ENCODE peak calls at places on chromosomes 12 and 14, in four cellular contexts. One of them, this sample, is unnamed.

GRCh38 chr14:44897844-44898151 is 63.9 kb downstream of the KLHL28 start:
- DNase-seq in stimulated activated CD4-positive, alpha-beta T cell treated with anti-CD3 and anti-CD28 coated beads, Interleukin-1b, Interleukin-23, amount 100 ng/mL, for 4 hours: no peak
- DNase-seq in EH: no peak
- DNase-seq in WTC11: no peak
- DNase-seq in this sample: no peak

GRCh38 chr12:92226961-92227360 is 81.3 kb upstream of the BTG1 start:
- DNase-seq in stimulated activated CD4-positive, alpha-beta T cell treated with anti-CD3 and anti-CD28 coated beads, Interleukin-1b, Interleukin-23, amount 100 ng/mL, for 4 hours: no peak
- DNase-seq in EH: no peak
- DNase-seq in WTC11: no peak
- DNase-seq in this sample: no peak

GRCh38 chr12:132484183-132484890 is 5.6 kb upstream of the FBRSL1 start:
- DNase-seq in stimulated activated CD4-positive, alpha-beta T cell treated with anti-CD3 and anti-CD28 coated beads, Interleukin-1b, Interleukin-23, amount 100 ng/mL, for 4 hours: no peak
- DNase-seq in EH: no peak
- DNase-seq in WTC11: no peak
- DNase-seq in this sample: no peak

GRCh38 chr12:17866802-17867201 is 223.2 kb downstream of the RERGL start:
- DNase-seq in stimulated activated CD4-positive, alpha-beta T cell treated with anti-CD3 and anti-CD28 coated beads, Interleukin-1b, Interleukin-23, amount 100 ng/mL, for 4 hours: no peak
- DNase-seq in EH: no peak
- DNase-seq in WTC11: no peak
- DNase-seq in this sample: no peak

GRCh38 chr12:87518508-87518907 is 510.7 kb downstream of the C12orf50 start:
- DNase-seq in stimulated activated CD4-positive, alpha-beta T cell treated with anti-CD3 and anti-CD28 coated beads, Interleukin-1b, Interleukin-23, amount 100 ng/mL, for 4 hours: no peak
- DNase-seq in EH: no peak
- DNase-seq in WTC11: no peak
- DNase-seq in this sample: no peak

GRCh38 chr14:94681300-94682060 is 69.3 kb downstream of the SERPINA3 start:
- DNase-seq in stimulated activated CD4-positive, alpha-beta T cell treated with anti-CD3 and anti-CD28 coated beads, Interleukin-1b, Interleukin-23, amount 100 ng/mL, for 4 hours: no peak
- DNase-seq in EH: peak; percentile 73
- DNase-seq in WTC11: peak; percentile 44
- DNase-seq in this sample: no peak

GRCh38 chr12:100128509-100128908 is 14.2 kb downstream of the BLTP3B start:
- DNase-seq in stimulated activated CD4-positive, alpha-beta T cell treated with anti-CD3 and anti-CD28 coated beads, Interleukin-1b, Interleukin-23, amount 100 ng/mL, for 4 hours: no peak
- DNase-seq in EH: peak; percentile 63
- DNase-seq in WTC11: peak; percentile 49
- DNase-seq in this sample: no peak

GRCh38 chr12:62933220-62933870 is 1.6 kb downstream of the PPM1H start:
- DNase-seq in stimulated activated CD4-positive, alpha-beta T cell treated with anti-CD3 and anti-CD28 coated beads, Interleukin-1b, Interleukin-23, amount 100 ng/mL, for 4 hours: no peak
- DNase-seq in EH: peak; percentile 43
- DNase-seq in WTC11: peak; percentile 75
- DNase-seq in this sample: no peak

GRCh38 chr12:93003540-93004239 is 74.6 kb upstream of the EEA1 start:
- DNase-seq in stimulated activated CD4-positive, alpha-beta T cell treated with anti-CD3 and anti-CD28 coated beads, Interleukin-1b, Interleukin-23, amount 100 ng/mL, for 4 hours: no peak
- DNase-seq in EH: no peak
- DNase-seq in WTC11: no peak
- DNase-seq in this sample: no peak

GRCh38 chr12:80857311-80857710 is 80.4 kb downstream of the LIN7A start:
- DNase-seq in stimulated activated CD4-positive, alpha-beta T cell treated with anti-CD3 and anti-CD28 coated beads, Interleukin-1b, Interleukin-23, amount 100 ng/mL, for 4 hours: no peak
- DNase-seq in EH: peak; percentile 81
- DNase-seq in WTC11: no peak
- DNase-seq in this sample: no peak

GRCh38 chr12:25276199-25276937 is 25.6 kb upstream of the KRAS start:
- DNase-seq in stimulated activated CD4-positive, alpha-beta T cell treated with anti-CD3 and anti-CD28 coated beads, Interleukin-1b, Interleukin-23, amount 100 ng/mL, for 4 hours: peak; percentile 46
- DNase-seq in EH: peak; percentile 87
- DNase-seq in WTC11: no peak
- DNase-seq in this sample: peak; percentile 71

GRCh38 chr12:65817866-65818265 is 6.4 kb upstream of the HMGA2 start:
- DNase-seq in stimulated activated CD4-positive, alpha-beta T cell treated with anti-CD3 and anti-CD28 coated beads, Interleukin-1b, Interleukin-23, amount 100 ng/mL, for 4 hours: no peak
- DNase-seq in EH: no peak
- DNase-seq in WTC11: no peak
- DNase-seq in this sample: no peak

GRCh38 chr14:40983604-40984003 is 623.1 kb upstream of the LRFN5 start:
- DNase-seq in stimulated activated CD4-positive, alpha-beta T cell treated with anti-CD3 and anti-CD28 coated beads, Interleukin-1b, Interleukin-23, amount 100 ng/mL, for 4 hours: no peak
- DNase-seq in EH: no peak
- DNase-seq in WTC11: no peak
- DNase-seq in this sample: no peak

GRCh38 chr14:71472281-71472960 is 459.8 kb upstream of the RGS6 start:
- DNase-seq in stimulated activated CD4-positive, alpha-beta T cell treated with anti-CD3 and anti-CD28 coated beads, Interleukin-1b, Interleukin-23, amount 100 ng/mL, for 4 hours: no peak
- DNase-seq in EH: peak; percentile 84
- DNase-seq in WTC11: no peak
- DNase-seq in this sample: no peak

GRCh38 chr12:126681676-126682075 is 1585.3 kb upstream of the TMEM132C start:
- DNase-seq in stimulated activated CD4-positive, alpha-beta T cell treated with anti-CD3 and anti-CD28 coated beads, Interleukin-1b, Interleukin-23, amount 100 ng/mL, for 4 hours: no peak
- DNase-seq in EH: peak; percentile 35
- DNase-seq in WTC11: no peak
- DNase-seq in this sample: no peak

GRCh38 chr14:30559638-30560071 is 697 bp downstream of the G2E3 start:
- DNase-seq in stimulated activated CD4-positive, alpha-beta T cell treated with anti-CD3 and anti-CD28 coated beads, Interleukin-1b, Interleukin-23, amount 100 ng/mL, for 4 hours: no peak
- DNase-seq in EH: peak; percentile 65
- DNase-seq in WTC11: no peak
- DNase-seq in this sample: no peak

GRCh38 chr12:124686885-124687694 is 119.7 kb upstream of the NCOR2 start:
- DNase-seq in stimulated activated CD4-positive, alpha-beta T cell treated with anti-CD3 and anti-CD28 coated beads, Interleukin-1b, Interleukin-23, amount 100 ng/mL, for 4 hours: no peak
- DNase-seq in EH: no peak
- DNase-seq in WTC11: no peak
- DNase-seq in this sample: no peak

GRCh38 chr12:27398466-27398865 is 48.1 kb upstream of the SMCO2 start:
- DNase-seq in stimulated activated CD4-positive, alpha-beta T cell treated with anti-CD3 and anti-CD28 coated beads, Interleukin-1b, Interleukin-23, amount 100 ng/mL, for 4 hours: no peak
- DNase-seq in EH: no peak
- DNase-seq in WTC11: no peak
- DNase-seq in this sample: no peak

GRCh38 chr12:113911971-113912760 is 54.0 kb downstream of the RBM19 start:
- DNase-seq in stimulated activated CD4-positive, alpha-beta T cell treated with anti-CD3 and anti-CD28 coated beads, Interleukin-1b, Interleukin-23, amount 100 ng/mL, for 4 hours: no peak
- DNase-seq in EH: no peak
- DNase-seq in WTC11: no peak
- DNase-seq in this sample: no peak

GRCh38 chr12:124752437-124753229 is 111.0 kb downstream of the SCARB1 start:
- DNase-seq in stimulated activated CD4-positive, alpha-beta T cell treated with anti-CD3 and anti-CD28 coated beads, Interleukin-1b, Interleukin-23, amount 100 ng/mL, for 4 hours: no peak
- DNase-seq in EH: no peak
- DNase-seq in WTC11: no peak
- DNase-seq in this sample: no peak

GRCh38 chr12:85733441-85733840 is 102.8 kb downstream of the RASSF9 start:
- DNase-seq in stimulated activated CD4-positive, alpha-beta T cell treated with anti-CD3 and anti-CD28 coated beads, Interleukin-1b, Interleukin-23, amount 100 ng/mL, for 4 hours: no peak
- DNase-seq in EH: peak; percentile 0
- DNase-seq in WTC11: no peak
- DNase-seq in this sample: no peak

GRCh38 chr12:44525806-44526654 is 350.1 kb downstream of the NELL2 start:
- DNase-seq in stimulated activated CD4-positive, alpha-beta T cell treated with anti-CD3 and anti-CD28 coated beads, Interleukin-1b, Interleukin-23, amount 100 ng/mL, for 4 hours: no peak
- DNase-seq in EH: no peak
- DNase-seq in WTC11: no peak
- DNase-seq in this sample: no peak

GRCh38 chr14:59997496-59997895 is 77.6 kb downstream of the LRRC9 start:
- DNase-seq in stimulated activated CD4-positive, alpha-beta T cell treated with anti-CD3 and anti-CD28 coated beads, Interleukin-1b, Interleukin-23, amount 100 ng/mL, for 4 hours: no peak
- DNase-seq in EH: no peak
- DNase-seq in WTC11: no peak
- DNase-seq in this sample: no peak

GRCh38 chr12:39807043-39807442 is 187.4 kb upstream of the ABCD2 start:
- DNase-seq in stimulated activated CD4-positive, alpha-beta T cell treated with anti-CD3 and anti-CD28 coated beads, Interleukin-1b, Interleukin-23, amount 100 ng/mL, for 4 hours: no peak
- DNase-seq in EH: peak; percentile 7
- DNase-seq in WTC11: peak; percentile 26
- DNase-seq in this sample: no peak

GRCh38 chr14:54942913-54943312 is 40.3 kb upstream of the GCH1 start:
- DNase-seq in stimulated activated CD4-positive, alpha-beta T cell treated with anti-CD3 and anti-CD28 coated beads, Interleukin-1b, Interleukin-23, amount 100 ng/mL, for 4 hours: no peak
- DNase-seq in EH: no peak
- DNase-seq in WTC11: no peak
- DNase-seq in this sample: no peak

GRCh38 chr12:117963836-117964235 is 5.0 kb downstream of the KSR2 start:
- DNase-seq in stimulated activated CD4-positive, alpha-beta T cell treated with anti-CD3 and anti-CD28 coated beads, Interleukin-1b, Interleukin-23, amount 100 ng/mL, for 4 hours: no peak
- DNase-seq in EH: no peak
- DNase-seq in WTC11: no peak
- DNase-seq in this sample: no peak

GRCh38 chr12:27236498-27236897 is 7.6 kb upstream of the STK38L start:
- DNase-seq in stimulated activated CD4-positive, alpha-beta T cell treated with anti-CD3 and anti-CD28 coated beads, Interleukin-1b, Interleukin-23, amount 100 ng/mL, for 4 hours: no peak
- DNase-seq in EH: peak; percentile 50
- DNase-seq in WTC11: no peak
- DNase-seq in this sample: no peak

GRCh38 chr14:63224196-63224595 is 20.0 kb downstream of the RHOJ start:
- DNase-seq in stimulated activated CD4-positive, alpha-beta T cell treated with anti-CD3 and anti-CD28 coated beads, Interleukin-1b, Interleukin-23, amount 100 ng/mL, for 4 hours: no peak
- DNase-seq in EH: peak; percentile 23
- DNase-seq in WTC11: no peak
- DNase-seq in this sample: no peak

GRCh38 chr12:111607239-111607638 is 8.1 kb upstream of the ATXN2 start:
- DNase-seq in stimulated activated CD4-positive, alpha-beta T cell treated with anti-CD3 and anti-CD28 coated beads, Interleukin-1b, Interleukin-23, amount 100 ng/mL, for 4 hours: no peak
- DNase-seq in EH: no peak
- DNase-seq in WTC11: no peak
- DNase-seq in this sample: no peak

GRCh38 chr12:122227341-122227740 is 1.5 kb upstream of the DIABLO start:
- DNase-seq in stimulated activated CD4-positive, alpha-beta T cell treated with anti-CD3 and anti-CD28 coated beads, Interleukin-1b, Interleukin-23, amount 100 ng/mL, for 4 hours: no peak
- DNase-seq in EH: no peak
- DNase-seq in WTC11: no peak
- DNase-seq in this sample: no peak

GRCh38 chr14:38208825-38209562 is 1.3 kb downstream of the SSTR1 start:
- DNase-seq in stimulated activated CD4-positive, alpha-beta T cell treated with anti-CD3 and anti-CD28 coated beads, Interleukin-1b, Interleukin-23, amount 100 ng/mL, for 4 hours: no peak
- DNase-seq in EH: peak; percentile 89
- DNase-seq in WTC11: peak; percentile 56
- DNase-seq in this sample: no peak